ENCODE peak calls at places on chromosomes 13 and 19, in six cellular contexts. One of them, this sample, is unnamed.

GRCh38 chr19:9792191-9793050 is 23.9 kb upstream of the ZNF846 start:
- DNase-seq in pancreas: peak; percentile 83
- DNase-seq in CD8-positive, alpha-beta memory T cell: peak; percentile 90
- DNase-seq in psoas muscle: peak; percentile 94
- DNase-seq in PC-3: peak; percentile 89
- DNase-seq in thyroid gland: peak; percentile 97
- DNase-seq in this sample: peak; percentile 92

GRCh38 chr13:76829572-76830327 is 56.5 kb downstream of the KCTD12 start:
- DNase-seq in pancreas: no peak
- DNase-seq in CD8-positive, alpha-beta memory T cell: no peak
- DNase-seq in psoas muscle: no peak
- DNase-seq in PC-3: no peak
- DNase-seq in thyroid gland: no peak
- DNase-seq in this sample: no peak

GRCh38 chr19:33676999-33677665 is 55.4 kb downstream of the CHST8 start:
- DNase-seq in pancreas: no peak
- DNase-seq in CD8-positive, alpha-beta memory T cell: no peak
- DNase-seq in psoas muscle: no peak
- DNase-seq in PC-3: no peak
- DNase-seq in thyroid gland: no peak
- DNase-seq in this sample: no peak

GRCh38 chr13:25177012-25177411 is 4.9 kb upstream of the AMER2 start:
- DNase-seq in pancreas: no peak
- DNase-seq in CD8-positive, alpha-beta memory T cell: no peak
- DNase-seq in psoas muscle: no peak
- DNase-seq in PC-3: no peak
- DNase-seq in thyroid gland: no peak
- DNase-seq in this sample: no peak

GRCh38 chr13:100059827-100060226 is 29.1 kb upstream of the PCCA start:
- DNase-seq in pancreas: no peak
- DNase-seq in CD8-positive, alpha-beta memory T cell: no peak
- DNase-seq in psoas muscle: no peak
- DNase-seq in PC-3: no peak
- DNase-seq in thyroid gland: no peak
- DNase-seq in this sample: no peak

GRCh38 chr19:19460761-19461265 is 54.5 kb downstream of the TSSK6 start:
- DNase-seq in pancreas: no peak
- DNase-seq in CD8-positive, alpha-beta memory T cell: peak; percentile 64
- DNase-seq in psoas muscle: peak; percentile 84
- DNase-seq in PC-3: no peak
- DNase-seq in thyroid gland: peak; percentile 37
- DNase-seq in this sample: peak; percentile 37

GRCh38 chr19:531009-531752 is 379 bp upstream of the CDC34 start:
- DNase-seq in pancreas: peak; percentile 75
- DNase-seq in CD8-positive, alpha-beta memory T cell: peak; percentile 95
- DNase-seq in psoas muscle: peak; percentile 92
- DNase-seq in PC-3: peak; percentile 81
- DNase-seq in thyroid gland: peak; percentile 85
- DNase-seq in this sample: peak; percentile 76

GRCh38 chr19:35144600-35145436 is 1.8 kb downstream of the FXYD7 start:
- DNase-seq in pancreas: no peak
- DNase-seq in CD8-positive, alpha-beta memory T cell: peak; percentile 36
- DNase-seq in psoas muscle: no peak
- DNase-seq in PC-3: peak; percentile 74
- DNase-seq in thyroid gland: no peak
- DNase-seq in this sample: peak; percentile 67

GRCh38 chr13:76387561-76387960 is 498.6 kb downstream of the KCTD12 start:
- DNase-seq in pancreas: no peak
- DNase-seq in CD8-positive, alpha-beta memory T cell: no peak
- DNase-seq in psoas muscle: no peak
- DNase-seq in PC-3: no peak
- DNase-seq in thyroid gland: no peak
- DNase-seq in this sample: no peak

GRCh38 chr13:42497798-42498197 is 76.2 kb upstream of the TNFSF11 start:
- DNase-seq in pancreas: no peak
- DNase-seq in CD8-positive, alpha-beta memory T cell: no peak
- DNase-seq in psoas muscle: no peak
- DNase-seq in PC-3: peak; percentile 81
- DNase-seq in thyroid gland: no peak
- DNase-seq in this sample: no peak

GRCh38 chr13:23622991-23623390 is 52.8 kb downstream of the TNFRSF19 start:
- DNase-seq in pancreas: no peak
- DNase-seq in CD8-positive, alpha-beta memory T cell: no peak
- DNase-seq in psoas muscle: no peak
- DNase-seq in PC-3: no peak
- DNase-seq in thyroid gland: no peak
- DNase-seq in this sample: no peak

GRCh38 chr19:35153701-35154534 is 617 bp upstream of the FXYD5 start:
- DNase-seq in pancreas: no peak
- DNase-seq in CD8-positive, alpha-beta memory T cell: peak; percentile 67
- DNase-seq in psoas muscle: peak; percentile 65
- DNase-seq in PC-3: peak; percentile 58
- DNase-seq in thyroid gland: no peak
- DNase-seq in this sample: no peak

GRCh38 chr19:18205180-18205915 is 1.5 kb upstream of the RAB3A start:
- DNase-seq in pancreas: peak; percentile 66
- DNase-seq in CD8-positive, alpha-beta memory T cell: peak; percentile 39
- DNase-seq in psoas muscle: peak; percentile 94
- DNase-seq in PC-3: peak; percentile 50
- DNase-seq in thyroid gland: peak; percentile 82
- DNase-seq in this sample: peak; percentile 66

GRCh38 chr19:5646703-5647102 is 23.8 kb downstream of the SAFB start:
- DNase-seq in pancreas: no peak
- DNase-seq in CD8-positive, alpha-beta memory T cell: no peak
- DNase-seq in psoas muscle: no peak
- DNase-seq in PC-3: no peak
- DNase-seq in thyroid gland: no peak
- DNase-seq in this sample: no peak

GRCh38 chr19:38263696-38264485 is 482 bp upstream of the SPINT2 start:
- DNase-seq in pancreas: peak; percentile 96
- DNase-seq in CD8-positive, alpha-beta memory T cell: peak; percentile 82
- DNase-seq in psoas muscle: peak; percentile 51
- DNase-seq in PC-3: peak; percentile 90
- DNase-seq in thyroid gland: peak; percentile 98
- DNase-seq in this sample: peak; percentile 91

GRCh38 chr19:38266981-38267597 is 2.7 kb downstream of the SPINT2 start:
- DNase-seq in pancreas: no peak
- DNase-seq in CD8-positive, alpha-beta memory T cell: no peak
- DNase-seq in psoas muscle: no peak
- DNase-seq in PC-3: peak; percentile 69
- DNase-seq in thyroid gland: peak; percentile 36
- DNase-seq in this sample: no peak

GRCh38 chr19:38266070-38266469 is 1.7 kb downstream of the SPINT2 start:
- DNase-seq in pancreas: no peak
- DNase-seq in CD8-positive, alpha-beta memory T cell: no peak
- DNase-seq in psoas muscle: no peak
- DNase-seq in PC-3: peak; percentile 37
- DNase-seq in thyroid gland: peak; percentile 45
- DNase-seq in this sample: no peak

GRCh38 chr19:38264486-38265212 is at the start of gene SPINT2:
- DNase-seq in pancreas: no peak
- DNase-seq in CD8-positive, alpha-beta memory T cell: no peak
- DNase-seq in psoas muscle: peak; percentile 55
- DNase-seq in PC-3: no peak
- DNase-seq in thyroid gland: no peak
- DNase-seq in this sample: peak; percentile 42

GRCh38 chr19:38265213-38265861 is 964 bp downstream of the SPINT2 start:
- DNase-seq in pancreas: peak; percentile 45
- DNase-seq in CD8-positive, alpha-beta memory T cell: peak; percentile 57
- DNase-seq in psoas muscle: no peak
- DNase-seq in PC-3: peak; percentile 40
- DNase-seq in thyroid gland: peak; percentile 65
- DNase-seq in this sample: peak; percentile 41
- H3K27ac ChIP-seq in pancreas: peak overlapping the region; percentile 97
- H3K27ac ChIP-seq in CD8-positive, alpha-beta memory T cell: no peak overlapping the region
- H3K27ac ChIP-seq in psoas muscle: no peak overlapping the region
- H3K27ac ChIP-seq in PC-3: peak overlapping the region; percentile 73
- H3K27ac ChIP-seq in thyroid gland: peak overlapping the region; percentile 96
- H3K27ac ChIP-seq in this sample: peak overlapping the region; percentile 90

GRCh38 chr13:53417601-53418000 is 389.0 kb downstream of the OLFM4 start:
- DNase-seq in pancreas: no peak
- DNase-seq in CD8-positive, alpha-beta memory T cell: no peak
- DNase-seq in psoas muscle: no peak
- DNase-seq in PC-3: no peak
- DNase-seq in thyroid gland: no peak
- DNase-seq in this sample: no peak

DNA sequence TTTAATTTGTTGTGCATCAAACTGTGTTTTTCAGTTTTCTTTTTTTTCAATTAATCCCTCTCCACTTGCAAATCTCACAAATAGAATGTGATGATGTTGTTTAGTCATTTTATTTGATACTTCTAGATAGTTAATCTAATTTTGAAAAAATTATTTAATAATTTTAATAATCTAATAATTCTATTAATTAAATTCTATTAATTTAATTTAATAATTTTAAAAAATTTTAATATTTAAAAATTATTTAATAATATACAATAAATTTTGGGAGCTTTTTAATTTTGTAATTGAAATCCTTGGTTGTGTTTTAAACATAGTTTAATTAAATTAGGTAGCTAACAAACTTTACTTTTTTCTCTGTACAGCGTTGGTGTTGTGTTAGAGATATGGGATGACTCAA is 393.8 kb downstream of the OLFM4 start:
- DNase-seq in pancreas: no peak
- DNase-seq in CD8-positive, alpha-beta memory T cell: no peak
- DNase-seq in psoas muscle: no peak
- DNase-seq in PC-3: no peak
- DNase-seq in thyroid gland: no peak
- DNase-seq in this sample: no peak
- H3K4me3 ChIP-seq in pancreas: no peak overlapping the region
- H3K4me3 ChIP-seq in CD8-positive, alpha-beta memory T cell: no peak overlapping the region
- H3K4me3 ChIP-seq in psoas muscle: no peak overlapping the region
- H3K4me3 ChIP-seq in PC-3: no peak overlapping the region
- H3K4me3 ChIP-seq in thyroid gland: no peak overlapping the region
- H3K4me3 ChIP-seq in this sample: no peak overlapping the region

GRCh38 chr19:55644191-55644833 is 863 bp downstream of the ZNF581 start:
- DNase-seq in pancreas: no peak
- DNase-seq in CD8-positive, alpha-beta memory T cell: no peak
- DNase-seq in psoas muscle: no peak
- DNase-seq in PC-3: no peak
- DNase-seq in thyroid gland: no peak
- DNase-seq in this sample: no peak

GRCh38 chr19:55644842-55645511 is 1.5 kb downstream of the ZNF581 start:
- DNase-seq in pancreas: no peak
- DNase-seq in CD8-positive, alpha-beta memory T cell: no peak
- DNase-seq in psoas muscle: no peak
- DNase-seq in PC-3: no peak
- DNase-seq in thyroid gland: no peak
- DNase-seq in this sample: no peak

GRCh38 chr19:55643003-55643732 is at the start of gene ZNF581:
- DNase-seq in pancreas: peak; percentile 64
- DNase-seq in CD8-positive, alpha-beta memory T cell: peak; percentile 80
- DNase-seq in psoas muscle: peak; percentile 83
- DNase-seq in PC-3: peak; percentile 90
- DNase-seq in thyroid gland: peak; percentile 72
- DNase-seq in this sample: peak; percentile 80

GRCh38 chr19:55642153-55643002 is 1.1 kb upstream of the ZNF581 start:
- DNase-seq in pancreas: peak; percentile 32
- DNase-seq in CD8-positive, alpha-beta memory T cell: peak; percentile 48
- DNase-seq in psoas muscle: no peak
- DNase-seq in PC-3: peak; percentile 51
- DNase-seq in thyroid gland: peak; percentile 36
- DNase-seq in this sample: no peak

DNA sequence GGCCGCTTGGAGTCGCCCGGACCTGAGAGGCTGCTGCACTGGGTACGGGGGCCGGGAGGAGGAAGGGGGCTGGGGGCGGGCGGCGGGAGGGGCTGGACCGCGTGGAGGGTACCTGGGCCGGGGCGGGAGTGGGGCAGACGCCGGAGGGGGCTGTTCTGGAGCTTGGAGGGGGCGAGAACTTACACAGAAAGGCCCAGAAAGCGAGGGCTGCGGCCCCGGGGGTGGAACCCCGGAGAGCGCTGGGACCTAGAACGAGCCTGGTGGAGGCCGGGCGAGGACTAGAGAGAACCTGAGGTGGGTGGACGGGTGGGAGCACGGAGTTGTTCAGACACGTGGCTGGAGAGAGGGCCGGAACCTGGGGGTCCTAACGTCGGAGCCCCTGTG is 276 bp downstream of the ZNF581 start:
- DNase-seq in pancreas: peak; percentile 16
- DNase-seq in CD8-positive, alpha-beta memory T cell: no peak
- DNase-seq in psoas muscle: no peak
- DNase-seq in PC-3: no peak
- DNase-seq in thyroid gland: no peak
- DNase-seq in this sample: no peak
- H3K4me1 ChIP-seq in pancreas: peaks cover 19% of the 10 kb centered on the region
- H3K4me1 ChIP-seq in CD8-positive, alpha-beta memory T cell: peaks cover 36% of the 10 kb centered on the region
- H3K4me1 ChIP-seq in psoas muscle: peaks cover 51% of the 10 kb centered on the region
- H3K4me1 ChIP-seq in PC-3: peaks cover 45% of the 10 kb centered on the region
- H3K4me1 ChIP-seq in thyroid gland: peaks cover 54% of the 10 kb centered on the region
- H3K4me1 ChIP-seq in this sample: peaks cover 11% of the 10 kb centered on the region

DNA sequence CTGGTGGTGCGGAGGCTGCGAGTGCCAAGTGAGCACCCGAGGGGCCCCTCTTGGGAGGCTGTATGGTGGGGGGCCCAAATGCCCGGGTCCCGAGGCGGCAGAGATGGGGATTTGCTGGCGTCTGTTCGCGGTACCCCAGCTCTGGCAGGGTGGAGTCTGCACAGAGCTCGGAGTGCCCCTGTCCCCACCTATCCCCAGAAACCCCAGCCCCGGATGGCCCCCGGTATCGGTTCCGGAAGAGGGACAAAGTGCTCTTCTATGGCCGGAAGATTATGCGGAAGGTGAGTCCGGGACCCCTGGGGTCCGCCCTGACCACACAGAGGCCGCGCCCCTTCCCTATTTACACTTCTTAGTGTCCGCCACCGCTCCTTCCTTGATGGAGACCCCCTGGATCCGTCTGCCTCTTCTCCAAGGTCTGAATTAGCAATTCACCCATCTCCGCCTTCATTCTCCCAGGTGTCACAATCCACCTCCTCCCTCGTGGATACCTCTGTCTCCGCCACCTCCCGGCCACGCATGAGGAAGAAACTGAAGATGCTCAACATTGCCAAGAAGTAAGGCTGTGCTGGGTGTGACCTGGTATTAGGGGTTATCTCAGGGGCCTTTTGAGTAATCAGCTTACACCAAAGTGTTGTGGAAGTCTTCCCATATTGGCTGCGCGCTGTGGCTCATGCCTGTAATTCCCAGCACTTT is 622 bp downstream of the PNPLA6 start:
- DNase-seq in pancreas: no peak
- DNase-seq in CD8-positive, alpha-beta memory T cell: no peak
- DNase-seq in psoas muscle: no peak
- DNase-seq in PC-3: no peak
- DNase-seq in thyroid gland: no peak
- DNase-seq in this sample: no peak
- H3K27ac ChIP-seq in pancreas: peak overlapping the region; percentile 87
- H3K27ac ChIP-seq in CD8-positive, alpha-beta memory T cell: peak overlapping the region; percentile 73
- H3K27ac ChIP-seq in psoas muscle: peak overlapping the region; percentile 86
- H3K27ac ChIP-seq in PC-3: no peak overlapping the region
- H3K27ac ChIP-seq in thyroid gland: peak overlapping the region; percentile 91
- H3K27ac ChIP-seq in this sample: peak overlapping the region; percentile 11

GRCh38 chr13:26498524-26499208 is 58.8 kb upstream of the WASF3 start:
- DNase-seq in pancreas: no peak
- DNase-seq in CD8-positive, alpha-beta memory T cell: no peak
- DNase-seq in psoas muscle: no peak
- DNase-seq in PC-3: no peak
- DNase-seq in thyroid gland: no peak
- DNase-seq in this sample: no peak
- H3K4me3 ChIP-seq in pancreas: no peak overlapping the region
- H3K4me3 ChIP-seq in CD8-positive, alpha-beta memory T cell: no peak overlapping the region
- H3K4me3 ChIP-seq in psoas muscle: no peak overlapping the region
- H3K4me3 ChIP-seq in PC-3: no peak overlapping the region
- H3K4me3 ChIP-seq in thyroid gland: no peak overlapping the region
- H3K4me3 ChIP-seq in this sample: no peak overlapping the region

GRCh38 chr13:21674271-21675009 is 3.6 kb downstream of the FGF9 start:
- DNase-seq in pancreas: no peak
- DNase-seq in CD8-positive, alpha-beta memory T cell: peak; percentile 27
- DNase-seq in psoas muscle: peak; percentile 53
- DNase-seq in PC-3: no peak
- DNase-seq in thyroid gland: no peak
- DNase-seq in this sample: no peak
- H3K4me1 ChIP-seq in pancreas: peaks cover 15% of the 10 kb centered on the region
- H3K4me1 ChIP-seq in CD8-positive, alpha-beta memory T cell: peaks cover 29% of the 10 kb centered on the region
- H3K4me1 ChIP-seq in psoas muscle: peaks cover 12% of the 10 kb centered on the region
- H3K4me1 ChIP-seq in PC-3: no peaks in the 10 kb centered on the region
- H3K4me1 ChIP-seq in thyroid gland: peaks cover 32% of the 10 kb centered on the region
- H3K4me1 ChIP-seq in this sample: no peaks in the 10 kb centered on the region